ENCODE peak calls at places on chromosomes 16 and 17, in five cellular contexts. One of them, this sample, is unnamed. For H3K9me3, the result is how much of the 10 kb centered on the place peaks cover.

GRCh38 chr17:72284806-72285205 is 164.0 kb downstream of the SOX9 start:
- DNase-seq in tibial artery: no peak
- DNase-seq in heart left ventricle: no peak
- DNase-seq in left ventricle myocardium inferior: no peak
- DNase-seq in CD8-positive, alpha-beta memory T cell: no peak
- DNase-seq in this sample: no peak

GRCh38 chr17:72782985-72783701 is 309.3 kb downstream of the SLC39A11 start:
- DNase-seq in CD8-positive, alpha-beta memory T cell: no peak
- DNase-seq in heart left ventricle: no peak
- DNase-seq in tibial artery: no peak
- DNase-seq in left ventricle myocardium inferior: no peak
- DNase-seq in this sample: no peak

GRCh38 chr17:32490101-32490482 is 3.3 kb downstream of the CDK5R1 start:
- DNase-seq in left ventricle myocardium inferior: no peak
- DNase-seq in tibial artery: no peak
- DNase-seq in heart left ventricle: no peak
- DNase-seq in CD8-positive, alpha-beta memory T cell: no peak
- DNase-seq in this sample: no peak

GRCh38 chr17:48055531-48056245 is 7.5 kb downstream of the NFE2L1 start:
- DNase-seq in CD8-positive, alpha-beta memory T cell: no peak
- DNase-seq in tibial artery: no peak
- DNase-seq in heart left ventricle: no peak
- DNase-seq in left ventricle myocardium inferior: no peak
- DNase-seq in this sample: no peak

GRCh38 chr17:16288860-16289571 is 64.3 kb downstream of the CENPV start:
- DNase-seq in heart left ventricle: no peak
- DNase-seq in tibial artery: no peak
- DNase-seq in CD8-positive, alpha-beta memory T cell: no peak
- DNase-seq in left ventricle myocardium inferior: no peak
- DNase-seq in this sample: no peak

GRCh38 chr16:89599451-89599858 is 14.0 kb upstream of the DPEP1 start:
- DNase-seq in heart left ventricle: no peak
- DNase-seq in tibial artery: no peak
- DNase-seq in left ventricle myocardium inferior: no peak
- DNase-seq in CD8-positive, alpha-beta memory T cell: no peak
- DNase-seq in this sample: no peak

GRCh38 chr16:84450176-84450865 is 54.1 kb downstream of the MEAK7 start:
- DNase-seq in tibial artery: no peak
- DNase-seq in heart left ventricle: no peak
- DNase-seq in CD8-positive, alpha-beta memory T cell: no peak
- DNase-seq in left ventricle myocardium inferior: no peak
- DNase-seq in this sample: no peak

GRCh38 chr17:1186214-1186820 is 6.5 kb upstream of the ABR start:
- DNase-seq in CD8-positive, alpha-beta memory T cell: no peak
- DNase-seq in tibial artery: peak
- DNase-seq in left ventricle myocardium inferior: no peak
- DNase-seq in heart left ventricle: no peak
- DNase-seq in this sample: no peak

GRCh38 chr17:5587431-5588032 is 3.2 kb upstream of the NLRP1 start:
- DNase-seq in CD8-positive, alpha-beta memory T cell: peak
- DNase-seq in tibial artery: no peak
- DNase-seq in left ventricle myocardium inferior: no peak
- DNase-seq in heart left ventricle: no peak
- DNase-seq in this sample: peak

GRCh38 chr16:46822270-46822669 is 8.7 kb downstream of the C16orf87 start:
- DNase-seq in heart left ventricle: no peak
- DNase-seq in left ventricle myocardium inferior: no peak
- DNase-seq in tibial artery: no peak
- DNase-seq in CD8-positive, alpha-beta memory T cell: no peak
- DNase-seq in this sample: peak

GRCh38 chr17:45973943-45974859 is 24.8 kb upstream of the STH start:
- DNase-seq in heart left ventricle: no peak
- DNase-seq in tibial artery: no peak
- DNase-seq in left ventricle myocardium inferior: no peak
- DNase-seq in CD8-positive, alpha-beta memory T cell: no peak
- DNase-seq in this sample: no peak

GRCh38 chr17:13864551-13864950 is 204.8 kb upstream of the COX10 start:
- DNase-seq in tibial artery: no peak
- DNase-seq in left ventricle myocardium inferior: no peak
- DNase-seq in CD8-positive, alpha-beta memory T cell: no peak
- DNase-seq in heart left ventricle: no peak
- DNase-seq in this sample: no peak

GRCh38 chr17:57340160-57340981 is 84.0 kb downstream of the MSI2 start:
- DNase-seq in tibial artery: no peak
- DNase-seq in left ventricle myocardium inferior: no peak
- DNase-seq in CD8-positive, alpha-beta memory T cell: no peak
- DNase-seq in heart left ventricle: no peak
- DNase-seq in this sample: no peak

GRCh38 chr17:40530988-40531971 is 29.9 kb upstream of the TNS4 start:
- DNase-seq in tibial artery: peak
- DNase-seq in CD8-positive, alpha-beta memory T cell: peak
- DNase-seq in left ventricle myocardium inferior: no peak
- DNase-seq in heart left ventricle: no peak
- DNase-seq in this sample: peak

GRCh38 chr17:65535777-65536572 is 25.5 kb downstream of the AXIN2 start:
- DNase-seq in CD8-positive, alpha-beta memory T cell: no peak
- DNase-seq in tibial artery: no peak
- DNase-seq in left ventricle myocardium inferior: no peak
- DNase-seq in heart left ventricle: no peak
- DNase-seq in this sample: no peak

GRCh38 chr16:87806608-87807546 is 41.1 kb upstream of the KLHDC4 start:
- DNase-seq in left ventricle myocardium inferior: peak
- DNase-seq in heart left ventricle: no peak
- DNase-seq in CD8-positive, alpha-beta memory T cell: no peak
- DNase-seq in tibial artery: peak
- DNase-seq in this sample: no peak

GRCh38 chr16:17271687-17272086 is 199.1 kb downstream of the XYLT1 start:
- DNase-seq in heart left ventricle: no peak
- DNase-seq in left ventricle myocardium inferior: no peak
- DNase-seq in tibial artery: peak
- DNase-seq in CD8-positive, alpha-beta memory T cell: no peak
- DNase-seq in this sample: no peak

GRCh38 chr17:13725286-13725990 is 123.7 kb upstream of the HS3ST3A1 start:
- DNase-seq in heart left ventricle: no peak
- DNase-seq in CD8-positive, alpha-beta memory T cell: no peak
- DNase-seq in left ventricle myocardium inferior: no peak
- DNase-seq in tibial artery: no peak
- DNase-seq in this sample: no peak

GRCh38 chr16:85090166-85090565 is 22.1 kb downstream of the CIBAR2 start:
- DNase-seq in tibial artery: no peak
- DNase-seq in heart left ventricle: peak
- DNase-seq in left ventricle myocardium inferior: no peak
- DNase-seq in CD8-positive, alpha-beta memory T cell: no peak
- DNase-seq in this sample: no peak

GRCh38 chr17:45753645-45754225 is 30.4 kb upstream of the CRHR1 start:
- DNase-seq in CD8-positive, alpha-beta memory T cell: no peak
- DNase-seq in left ventricle myocardium inferior: no peak
- DNase-seq in heart left ventricle: no peak
- DNase-seq in tibial artery: no peak
- DNase-seq in this sample: no peak

GRCh38 chr17:43661699-43662431 is at the start of gene MEOX1:
- DNase-seq in tibial artery: no peak
- DNase-seq in CD8-positive, alpha-beta memory T cell: no peak
- DNase-seq in left ventricle myocardium inferior: no peak
- DNase-seq in heart left ventricle: peak
- DNase-seq in this sample: no peak

GRCh38 chr16:26569793-26570192 is 496.9 kb upstream of the C16orf82 start:
- DNase-seq in CD8-positive, alpha-beta memory T cell: no peak
- DNase-seq in left ventricle myocardium inferior: no peak
- DNase-seq in tibial artery: no peak
- DNase-seq in heart left ventricle: no peak
- DNase-seq in this sample: no peak

GRCh38 chr16:22342082-22342481 is 32.3 kb downstream of the CDR2 start:
- DNase-seq in tibial artery: no peak
- DNase-seq in CD8-positive, alpha-beta memory T cell: no peak
- DNase-seq in left ventricle myocardium inferior: no peak
- DNase-seq in heart left ventricle: no peak
- DNase-seq in this sample: no peak

GRCh38 chr17:70621593-70621992 is 452.3 kb downstream of the KCNJ2 start:
- DNase-seq in left ventricle myocardium inferior: no peak
- DNase-seq in CD8-positive, alpha-beta memory T cell: no peak
- DNase-seq in tibial artery: no peak
- DNase-seq in heart left ventricle: no peak
- DNase-seq in this sample: no peak

DNA sequence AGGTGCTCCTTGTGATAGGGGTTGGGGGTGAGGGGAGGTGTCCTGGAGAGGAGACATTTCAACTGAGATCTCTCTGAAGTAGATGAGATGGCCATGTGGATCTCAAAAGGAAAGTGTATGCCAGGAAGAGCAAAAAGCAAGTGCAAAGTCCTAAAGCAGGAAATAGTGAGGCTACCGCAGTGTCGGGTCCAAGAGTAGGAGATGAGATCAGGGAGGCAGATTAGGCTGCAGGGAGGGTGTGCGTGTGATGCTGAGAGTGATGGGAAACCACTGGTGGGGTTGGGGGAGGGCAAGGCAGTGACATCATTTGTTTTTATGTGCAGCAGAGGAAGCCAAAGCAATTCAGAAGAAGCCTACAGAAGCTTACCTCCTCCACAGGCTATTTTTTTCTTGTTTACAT is 28.5 kb downstream of the CDH13 start:
- DNase-seq in CD8-positive, alpha-beta memory T cell: peak
- DNase-seq in tibial artery: no peak
- DNase-seq in heart left ventricle: no peak
- DNase-seq in left ventricle myocardium inferior: no peak
- DNase-seq in this sample: peak
- H3K4me3 ChIP-seq in CD8-positive, alpha-beta memory T cell: no peak
- H3K4me3 ChIP-seq in tibial artery: no peak
- H3K4me3 ChIP-seq in heart left ventricle: no peak
- H3K4me3 ChIP-seq in left ventricle myocardium inferior: no peak
- H3K4me3 ChIP-seq in this sample: peak

DNA sequence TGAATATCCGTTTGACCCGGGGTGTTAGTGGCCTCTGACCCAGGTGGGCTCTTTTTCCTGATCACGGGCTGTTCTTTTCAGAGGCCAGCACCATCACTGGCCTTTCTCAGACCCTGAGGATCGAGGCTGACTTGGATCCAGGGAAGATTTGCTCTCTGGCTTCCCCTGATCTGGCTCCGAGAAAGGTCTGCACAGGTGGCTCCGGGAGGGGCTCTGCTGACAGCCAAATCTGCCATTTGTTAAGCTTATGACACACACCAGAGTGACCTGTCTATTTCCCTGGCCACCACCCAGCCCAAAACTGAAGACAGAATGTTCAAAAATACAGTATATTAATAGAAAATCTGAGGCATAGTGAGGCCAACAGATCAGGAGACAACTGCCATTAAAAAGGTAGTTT is 221.8 kb upstream of the TNRC6C start:
- DNase-seq in tibial artery: no peak
- DNase-seq in heart left ventricle: no peak
- DNase-seq in CD8-positive, alpha-beta memory T cell: no peak
- DNase-seq in left ventricle myocardium inferior: no peak
- DNase-seq in this sample: no peak
- H3K9me3 ChIP-seq in tibial artery: under half
- H3K9me3 ChIP-seq in heart left ventricle: under half
- H3K9me3 ChIP-seq in CD8-positive, alpha-beta memory T cell: under half
- H3K9me3 ChIP-seq in left ventricle myocardium inferior: under half
- H3K9me3 ChIP-seq in this sample: under half

GRCh38 chr16:86511317-86512161 is 1.2 kb downstream of the FOXF1 start:
- DNase-seq in heart left ventricle: peak
- DNase-seq in left ventricle myocardium inferior: no peak
- DNase-seq in tibial artery: no peak
- DNase-seq in CD8-positive, alpha-beta memory T cell: no peak
- DNase-seq in this sample: no peak

GRCh38 chr16:86512301-86512859 is 2.1 kb downstream of the FOXF1 start:
- DNase-seq in left ventricle myocardium inferior: no peak
- DNase-seq in tibial artery: no peak
- DNase-seq in heart left ventricle: peak
- DNase-seq in CD8-positive, alpha-beta memory T cell: no peak
- DNase-seq in this sample: no peak

GRCh38 chr16:86509759-86510464 is 415 bp upstream of the FOXF1 start:
- DNase-seq in CD8-positive, alpha-beta memory T cell: no peak
- DNase-seq in heart left ventricle: peak
- DNase-seq in tibial artery: no peak
- DNase-seq in left ventricle myocardium inferior: peak
- DNase-seq in this sample: no peak

GRCh38 chr16:86508947-86509758 is 1.2 kb upstream of the FOXF1 start:
- DNase-seq in left ventricle myocardium inferior: peak
- DNase-seq in tibial artery: no peak
- DNase-seq in CD8-positive, alpha-beta memory T cell: no peak
- DNase-seq in heart left ventricle: peak
- DNase-seq in this sample: no peak

DNA sequence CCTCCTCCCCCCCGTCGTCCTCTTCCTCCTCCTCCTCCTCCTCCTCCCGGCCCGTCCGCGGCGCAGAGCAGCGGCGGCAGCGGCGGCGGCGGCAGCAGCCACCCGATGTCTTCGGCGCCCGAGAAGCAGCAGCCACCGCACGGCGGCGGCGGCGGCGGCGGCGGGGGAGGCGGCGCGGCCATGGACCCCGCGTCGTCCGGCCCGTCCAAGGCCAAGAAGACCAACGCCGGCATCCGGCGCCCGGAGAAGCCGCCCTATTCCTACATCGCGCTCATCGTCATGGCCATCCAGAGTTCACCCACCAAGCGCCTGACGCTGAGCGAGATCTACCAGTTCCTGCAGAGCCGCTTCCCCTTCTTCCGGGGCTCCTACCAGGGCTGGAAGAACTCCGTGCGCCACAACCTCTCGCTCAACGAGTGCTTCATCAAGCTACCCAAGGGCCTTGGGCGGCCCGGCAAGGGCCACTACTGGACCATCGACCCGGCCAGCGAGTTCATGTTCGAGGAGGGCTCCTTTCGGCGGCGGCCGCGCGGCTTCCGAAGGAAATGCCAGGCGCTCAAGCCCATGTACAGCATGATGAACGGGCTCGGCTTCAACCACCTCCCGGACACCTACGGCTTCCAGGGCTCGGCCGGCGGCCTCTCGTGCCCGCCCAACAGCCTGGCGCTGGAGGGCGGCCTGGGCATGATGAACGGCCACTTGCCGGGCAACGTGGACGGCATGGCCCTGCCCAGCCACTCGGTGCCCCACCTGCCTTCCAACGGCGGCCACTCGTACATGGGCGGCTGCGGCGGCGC is at the start of gene FOXF1:
- DNase-seq in tibial artery: no peak
- DNase-seq in heart left ventricle: peak
- DNase-seq in left ventricle myocardium inferior: no peak
- DNase-seq in CD8-positive, alpha-beta memory T cell: no peak
- DNase-seq in this sample: peak
- H3K4me3 ChIP-seq in tibial artery: peak
- H3K4me3 ChIP-seq in heart left ventricle: peak
- H3K4me3 ChIP-seq in left ventricle myocardium inferior: peak
- H3K4me3 ChIP-seq in CD8-positive, alpha-beta memory T cell: no peak
- H3K4me3 ChIP-seq in this sample: no peak

GRCh38 chr16:35198223-35199199 is 1739.1 kb downstream of the TP53TG3F start:
- DNase-seq in CD8-positive, alpha-beta memory T cell: no peak
- DNase-seq in heart left ventricle: no peak
- DNase-seq in left ventricle myocardium inferior: no peak
- DNase-seq in tibial artery: no peak
- DNase-seq in this sample: no peak
- H3K9me3 ChIP-seq in CD8-positive, alpha-beta memory T cell: under half
- H3K9me3 ChIP-seq in heart left ventricle: under half
- H3K9me3 ChIP-seq in left ventricle myocardium inferior: under half
- H3K9me3 ChIP-seq in tibial artery: under half
- H3K9me3 ChIP-seq in this sample: under half

GRCh38 chr16:54655171-54655590 is 275.5 kb upstream of the IRX5 start:
- DNase-seq in tibial artery: peak
- DNase-seq in heart left ventricle: no peak
- DNase-seq in left ventricle myocardium inferior: peak
- DNase-seq in CD8-positive, alpha-beta memory T cell: no peak
- DNase-seq in this sample: no peak
- H3K4me3 ChIP-seq in tibial artery: peak
- H3K4me3 ChIP-seq in heart left ventricle: peak
- H3K4me3 ChIP-seq in left ventricle myocardium inferior: peak
- H3K4me3 ChIP-seq in CD8-positive, alpha-beta memory T cell: no peak
- H3K4me3 ChIP-seq in this sample: no peak